ENCODE peak calls at places on chromosomes 6 and 20, in eight cellular contexts. R, Q, K, E, M, G, P and B are unnamed samples.

GRCh38 chr6:109454483-109455160 is 950 bp downstream of the MICAL1 start:
- DNase-seq in R (no peak), Q (peak), K (no peak), E (peak), M (peak), G (no peak), P (peak), B (peak)

GRCh38 chr6:137223370-137224131 is 4.4 kb upstream of the IFNGR1 start:
- DNase-seq in R (peak), Q (no peak), K (peak), E (peak), M (peak), G (no peak), P (no peak), B (no peak)

GRCh38 chr6:166387642-166388325 is 5.0 kb upstream of the MPC1 start:
- DNase-seq in R (no peak), Q (no peak), K (no peak), E (no peak), M (no peak), G (no peak), P (no peak), B (no peak)

GRCh38 chr20:8148501-8148900 is 16.4 kb downstream of the PLCB1 start:
- DNase-seq in R (peak), Q (no peak), K (peak), E (peak), M (no peak), G (no peak), P (no peak), B (no peak)

GRCh38 chr6:26571592-26572296 is 25.0 kb upstream of the ABT1 start:
- DNase-seq in R (peak), Q (no peak), K (peak), E (peak), M (peak), G (peak), P (no peak), B (no peak)

GRCh38 chr6:27312146-27312949 is at the start of gene POM121L2:
- DNase-seq in R (peak), Q (no peak), K (peak), E (peak), M (peak), G (peak), P (peak), B (peak)

GRCh38 chr6:131758920-131759319 is 48.1 kb upstream of the CTAGE9 start:
- DNase-seq in R (no peak), Q (no peak), K (peak), E (peak), M (no peak), G (no peak), P (no peak), B (no peak)

GRCh38 chr6:141326426-141326825 is 806.3 kb upstream of the GJE1 start:
- DNase-seq in R (peak), Q (peak), K (peak), E (peak), M (peak), G (no peak), P (no peak), B (no peak)

GRCh38 chr20:8124639-8125038 is 7.4 kb upstream of the PLCB1 start:
- DNase-seq in R (no peak), Q (no peak), K (peak), E (peak), M (no peak), G (no peak), P (no peak), B (no peak)

GRCh38 chr20:32252189-32252588 is 25.3 kb upstream of the KIF3B start:
- DNase-seq in R (no peak), Q (no peak), K (no peak), E (no peak), M (peak), G (no peak), P (peak), B (peak)

GRCh38 chr20:20463933-20464374 is 96.0 kb downstream of the INSM1 start:
- DNase-seq in R (no peak), Q (peak), K (no peak), E (peak), M (peak), G (peak), P (peak), B (no peak)

GRCh38 chr6:3139090-3139903 is 18.0 kb downstream of the TUBB2A start:
- DNase-seq in R (no peak), Q (no peak), K (peak), E (no peak), M (no peak), G (no peak), P (peak), B (peak)

GRCh38 chr6:33826537-33826936 is 22.7 kb upstream of the MLN start:
- DNase-seq in R (no peak), Q (no peak), K (no peak), E (no peak), M (no peak), G (no peak), P (no peak), B (no peak)

GRCh38 chr6:31918069-31918725 is 9.3 kb upstream of the C2 start:
- DNase-seq in R (no peak), Q (no peak), K (no peak), E (no peak), M (no peak), G (no peak), P (no peak), B (no peak)

GRCh38 chr20:53579581-53580375 is 13.9 kb downstream of the ZNF217 start:
- DNase-seq in R (peak), Q (no peak), K (peak), E (peak), M (peak), G (no peak), P (no peak), B (no peak)

GRCh38 chr20:10733122-10733521 is 59.3 kb upstream of the JAG1 start:
- DNase-seq in R (peak), Q (no peak), K (no peak), E (peak), M (peak), G (no peak), P (no peak), B (no peak)

GRCh38 chr20:49824206-49824605 is 11.6 kb downstream of the SLC9A8 start:
- DNase-seq in R (no peak), Q (no peak), K (peak), E (no peak), M (no peak), G (no peak), P (no peak), B (no peak)

GRCh38 chr6:139161817-139162284 is 27.0 kb downstream of the HECA start:
- DNase-seq in R (no peak), Q (peak), K (no peak), E (no peak), M (peak), G (no peak), P (peak), B (peak)

GRCh38 chr20:53934421-53935352 is 135.7 kb downstream of the BCAS1 start:
- DNase-seq in R (peak), Q (peak), K (peak), E (peak), M (peak), G (no peak), P (peak), B (peak)

GRCh38 chr20:32929162-32929561 is 70.4 kb downstream of the EFCAB8 start:
- DNase-seq in R (no peak), Q (no peak), K (no peak), E (no peak), M (no peak), G (no peak), P (no peak), B (no peak)

GRCh38 chr6:110826236-110827129 is 11.2 kb upstream of the CDK19 start:
- DNase-seq in R (no peak), Q (no peak), K (peak), E (peak), M (no peak), G (no peak), P (no peak), B (no peak)

GRCh38 chr20:4966826-4967751 is 34.2 kb downstream of the SLC23A2 start:
- DNase-seq in R (no peak), Q (no peak), K (no peak), E (no peak), M (no peak), G (no peak), P (no peak), B (no peak)

GRCh38 chr6:73017473-73017872 is 207.8 kb downstream of the KHDC1L start:
- DNase-seq in R (no peak), Q (no peak), K (no peak), E (no peak), M (no peak), G (no peak), P (no peak), B (no peak)

GRCh38 chr6:149170564-149171452 is 146.7 kb upstream of the TAB2 start:
- DNase-seq in R (no peak), Q (peak), K (no peak), E (peak), M (peak), G (no peak), P (no peak), B (peak)

GRCh38 chr6:80725156-80725930 is 618.9 kb downstream of the BCKDHB start:
- DNase-seq in R (no peak), Q (no peak), K (peak), E (peak), M (peak), G (no peak), P (no peak), B (no peak)

GRCh38 chr20:32004963-32005362 is 5.3 kb upstream of the CCM2L start:
- DNase-seq in R (no peak), Q (no peak), K (peak), E (peak), M (no peak), G (no peak), P (no peak), B (no peak)

GRCh38 chr6:44256291-44257006 is 879 bp downstream of the SLC35B2 start:
- DNase-seq in R (peak), Q (no peak), K (peak), E (no peak), M (no peak), G (no peak), P (no peak), B (no peak)

GRCh38 chr6:18263561-18264337 is 581 bp downstream of the DEK start:
- DNase-seq in R (peak), Q (no peak), K (peak), E (no peak), M (peak), G (no peak), P (no peak), B (no peak)

GRCh38 chr6:32854376-32855178 is 585 bp downstream of the PSMB9 start:
- DNase-seq in R (peak), Q (no peak), K (no peak), E (peak), M (peak), G (no peak), P (peak), B (peak)

GRCh38 chr6:33190504-33191107 is 1.7 kb downstream of the COL11A2 start:
- DNase-seq in R (no peak), Q (no peak), K (no peak), E (no peak), M (no peak), G (no peak), P (no peak), B (no peak)

GRCh38 chr6:6803180-6803978 is 214.9 kb downstream of the LY86 start:
- DNase-seq in R (peak), Q (peak), K (peak), E (no peak), M (peak), G (no peak), P (peak), B (peak)

GRCh38 chr20:24761220-24762065 is 187.6 kb upstream of the CST7 start:
- DNase-seq in R (no peak), Q (no peak), K (no peak), E (no peak), M (no peak), G (no peak), P (no peak), B (no peak)

GRCh38 chr6:84456803-84457202 is 229.4 kb upstream of the CEP162 start:
- DNase-seq in R (no peak), Q (no peak), K (no peak), E (no peak), M (no peak), G (no peak), P (no peak), B (no peak)

GRCh38 chr20:47886454-47887041 is 101.3 kb upstream of the SULF2 start:
- DNase-seq in R (no peak), Q (no peak), K (no peak), E (no peak), M (no peak), G (no peak), P (no peak), B (no peak)

GRCh38 chr6:87606199-87606598 is 16.3 kb downstream of the ORC3 start:
- DNase-seq in R (no peak), Q (no peak), K (no peak), E (no peak), M (no peak), G (no peak), P (no peak), B (no peak)

GRCh38 chr6:122381494-122382083 is 17.9 kb upstream of the HSF2 start:
- DNase-seq in R (peak), Q (no peak), K (peak), E (peak), M (peak), G (peak), P (peak), B (peak)

GRCh38 chr6:52361945-52362442 is at the start of gene PAQR8:
- DNase-seq in R (peak), Q (no peak), K (peak), E (no peak), M (peak), G (peak), P (peak), B (peak)

DNA sequence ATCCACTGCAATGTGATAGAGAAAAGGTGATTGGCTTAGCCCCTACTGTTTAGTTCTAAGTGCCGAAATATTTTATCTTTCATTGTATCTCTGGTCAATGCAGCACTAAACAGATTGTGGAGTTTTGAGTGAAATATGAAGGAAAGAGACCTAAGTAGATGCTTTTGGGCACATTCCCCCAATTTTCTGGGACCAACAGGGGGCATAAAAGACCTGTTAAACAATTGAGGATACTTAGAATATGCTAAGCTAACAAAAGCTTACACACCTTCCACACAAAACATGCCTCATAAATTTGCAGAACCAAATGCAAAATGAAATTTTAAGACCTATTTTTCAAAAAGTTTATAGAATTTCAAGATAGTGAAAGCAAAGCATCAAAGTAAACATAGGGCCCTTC is 746.9 kb downstream of the TBC1D32 start:
- DNase-seq in R (no peak), Q (no peak), K (no peak), E (no peak), M (no peak), G (no peak), P (no peak), B (no peak)
- TF ChIP-seq CTCF in R (peak), Q (no peak), K (no peak), E (no peak), M (no peak), G (no peak), P (no peak), B (no peak)

DNA sequence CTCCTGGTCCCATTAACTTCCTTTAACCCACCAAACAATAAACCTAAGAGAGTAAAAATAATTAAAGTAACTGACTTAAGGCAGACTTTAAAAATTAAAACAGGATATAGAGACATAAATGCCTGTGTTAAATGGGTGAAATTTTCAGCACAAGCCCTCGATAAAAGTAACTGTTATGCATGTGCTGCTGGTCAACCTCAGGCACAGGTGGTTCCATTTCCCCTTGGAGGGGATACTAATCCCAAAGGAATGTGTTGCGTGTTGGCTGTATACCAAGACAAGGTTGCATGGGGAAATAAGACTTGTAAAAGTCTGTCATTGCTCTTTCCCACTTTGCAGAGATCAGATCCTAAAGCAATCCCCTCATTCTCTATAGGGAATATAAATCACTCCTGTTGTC is 25.8 kb downstream of the HLA-A start:
- DNase-seq in R (peak), Q (no peak), K (peak), E (peak), M (no peak), G (no peak), P (no peak), B (no peak)
- TF ChIP-seq CTCF in R (no peak), Q (no peak), K (no peak), E (no peak), M (no peak), G (no peak), P (no peak), B (no peak)

GRCh38 chr20:36091561-36092423 is 62.7 kb upstream of the EPB41L1 start:
- DNase-seq in R (no peak), Q (no peak), K (peak), E (no peak), M (no peak), G (no peak), P (no peak), B (no peak)

GRCh38 chr20:36094497-36094896 is 60.0 kb upstream of the EPB41L1 start:
- DNase-seq in R (no peak), Q (no peak), K (no peak), E (peak), M (no peak), G (no peak), P (no peak), B (no peak)

GRCh38 chr20:36093804-36094145 is 60.8 kb upstream of the EPB41L1 start:
- DNase-seq in R (no peak), Q (no peak), K (peak), E (no peak), M (no peak), G (no peak), P (no peak), B (no peak)

GRCh38 chr20:36093025-36093803 is 61.3 kb upstream of the EPB41L1 start:
- DNase-seq in R (peak), Q (no peak), K (peak), E (no peak), M (peak), G (no peak), P (peak), B (no peak)

GRCh38 chr20:36092424-36093024 is 62.0 kb upstream of the EPB41L1 start:
- DNase-seq in R (no peak), Q (no peak), K (peak), E (no peak), M (no peak), G (peak), P (peak), B (peak)
- TF ChIP-seq CTCF in R (no peak), Q (no peak), K (no peak), E (no peak), M (no peak), G (no peak), P (no peak), B (no peak)

GRCh38 chr6:25341923-25342619 is 62.9 kb downstream of the CARMIL1 start:
- DNase-seq in R (no peak), Q (no peak), K (no peak), E (no peak), M (no peak), G (no peak), P (no peak), B (no peak)
- TF ChIP-seq CTCF in R (no peak), Q (no peak), K (no peak), E (no peak), M (no peak), G (no peak), P (no peak), B (no peak)

GRCh38 chr6:53618219-53618618 is 47.3 kb downstream of the KLHL31 start:
- DNase-seq in R (no peak), Q (no peak), K (no peak), E (no peak), M (no peak), G (no peak), P (no peak), B (no peak)
- TF ChIP-seq CTCF in R (no peak), Q (no peak), K (no peak), E (no peak), M (no peak), G (no peak), P (no peak), B (no peak)

GRCh38 chr20:44432618-44433577 is 42.8 kb upstream of the TTPAL start:
- DNase-seq in R (no peak), Q (no peak), K (no peak), E (no peak), M (no peak), G (no peak), P (no peak), B (no peak)
- TF ChIP-seq CTCF in R (no peak), Q (no peak), K (no peak), E (no peak), M (no peak), G (no peak), P (no peak), B (no peak)

DNA sequence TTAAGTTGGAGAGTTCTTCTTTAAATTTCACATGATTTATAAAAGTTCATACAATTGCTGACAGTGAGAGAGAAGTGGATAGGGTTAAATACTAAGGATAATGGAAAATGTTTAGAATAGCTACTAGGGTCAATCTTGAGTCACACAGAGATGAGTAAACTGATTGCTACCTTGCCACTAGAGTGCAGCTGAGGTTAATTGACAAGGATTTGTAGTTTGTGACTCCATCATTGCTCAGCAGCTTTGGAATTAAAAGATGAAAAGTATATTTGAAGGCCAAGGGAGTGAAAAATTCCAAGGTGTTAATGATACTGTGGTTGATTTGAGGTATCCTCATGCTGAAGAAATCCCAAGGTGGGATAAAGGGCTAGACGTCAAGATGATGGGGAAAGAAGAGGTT is 524.0 kb downstream of the UTRN start:
- DNase-seq in R (peak), Q (no peak), K (peak), E (no peak), M (no peak), G (no peak), P (no peak), B (no peak)
- TF ChIP-seq CTCF in R (no peak), Q (no peak), K (peak), E (no peak), M (no peak), G (no peak), P (no peak), B (no peak)

GRCh38 chr20:42204261-42204660 is 586.1 kb upstream of the CHD6 start:
- DNase-seq in R (no peak), Q (no peak), K (no peak), E (no peak), M (no peak), G (no peak), P (no peak), B (no peak)
- TF ChIP-seq CTCF in R (no peak), Q (no peak), K (peak), E (no peak), M (no peak), G (peak), P (peak), B (no peak)

GRCh38 chr20:17825251-17825691 is 125.5 kb downstream of the BANF2 start:
- DNase-seq in R (no peak), Q (no peak), K (no peak), E (peak), M (peak), G (no peak), P (no peak), B (no peak)

GRCh38 chr20:17824676-17825224 is 125.0 kb downstream of the BANF2 start:
- DNase-seq in R (no peak), Q (no peak), K (no peak), E (no peak), M (no peak), G (no peak), P (no peak), B (no peak)

GRCh38 chr20:17828598-17829144 is 128.9 kb downstream of the BANF2 start:
- DNase-seq in R (no peak), Q (no peak), K (no peak), E (no peak), M (no peak), G (no peak), P (no peak), B (no peak)

GRCh38 chr20:17825949-17826843 is 126.4 kb downstream of the BANF2 start:
- DNase-seq in R (no peak), Q (peak), K (peak), E (no peak), M (peak), G (no peak), P (peak), B (peak)

GRCh38 chr20:17827759-17828559 is 128.2 kb downstream of the BANF2 start:
- DNase-seq in R (no peak), Q (no peak), K (no peak), E (no peak), M (no peak), G (no peak), P (no peak), B (no peak)
- TF ChIP-seq CTCF in R (no peak), Q (no peak), K (no peak), E (no peak), M (no peak), G (no peak), P (no peak), B (no peak)

DNA sequence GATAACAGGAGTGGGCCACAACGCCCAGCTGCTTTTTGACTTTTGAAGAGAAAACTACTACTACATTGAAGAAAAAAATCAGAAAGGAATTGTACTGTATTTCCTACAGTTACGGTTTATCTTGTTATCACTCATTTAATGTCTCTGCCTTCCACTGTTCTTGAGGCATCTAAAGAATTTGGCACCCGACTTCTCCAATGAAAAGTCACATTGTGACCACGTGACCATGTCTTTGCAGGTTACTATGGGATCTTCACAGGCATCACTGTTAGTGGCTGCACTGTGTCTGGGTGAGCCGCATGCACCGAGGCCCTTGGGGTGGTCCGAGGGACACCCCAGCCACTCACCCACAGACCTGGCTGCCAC is 26.8 kb downstream of the RRBP1 start:
- DNase-seq in R (no peak), Q (no peak), K (no peak), E (peak), M (no peak), G (no peak), P (no peak), B (no peak)
- TF ChIP-seq CTCF in R (no peak), Q (no peak), K (peak), E (no peak), M (no peak), G (peak), P (no peak), B (no peak)